ENCODE peak calls at places on chromosomes 13 and 19, in five cellular contexts. One of them, this sample, is unnamed.

GRCh38 chr19:53884256-53884655 is 2.3 kb downstream of the PRKCG start:
- DNase-seq in heart right ventricle: no peak
- DNase-seq in fibroblast of lung: no peak
- DNase-seq in WERI-Rb-1: no peak
- DNase-seq in neural progenitor cell: no peak
- DNase-seq in this sample: no peak

GRCh38 chr13:94431569-94431968 is 47.9 kb downstream of the DCT start:
- DNase-seq in WERI-Rb-1: no peak
- DNase-seq in fibroblast of lung: peak
- DNase-seq in neural progenitor cell: no peak
- DNase-seq in heart right ventricle: no peak
- DNase-seq in this sample: no peak

GRCh38 chr19:33410915-33411401 is 37.4 kb downstream of the CEBPG start:
- DNase-seq in heart right ventricle: no peak
- DNase-seq in WERI-Rb-1: no peak
- DNase-seq in neural progenitor cell: no peak
- DNase-seq in fibroblast of lung: no peak
- DNase-seq in this sample: no peak

GRCh38 chr13:109182777-109183465 is 553.5 kb downstream of the MYO16 start:
- DNase-seq in fibroblast of lung: no peak
- DNase-seq in heart right ventricle: no peak
- DNase-seq in WERI-Rb-1: no peak
- DNase-seq in neural progenitor cell: no peak
- DNase-seq in this sample: no peak

GRCh38 chr19:16210168-16210567 is 12.5 kb downstream of the AP1M1 start:
- DNase-seq in heart right ventricle: no peak
- DNase-seq in fibroblast of lung: no peak
- DNase-seq in neural progenitor cell: no peak
- DNase-seq in WERI-Rb-1: no peak
- DNase-seq in this sample: no peak

GRCh38 chr13:99689955-99690354 is 188.7 kb downstream of the TM9SF2 start:
- DNase-seq in neural progenitor cell: peak
- DNase-seq in fibroblast of lung: no peak
- DNase-seq in WERI-Rb-1: no peak
- DNase-seq in heart right ventricle: no peak
- DNase-seq in this sample: no peak

GRCh38 chr13:90547272-90547790 is 800.2 kb upstream of the MIR17HG start:
- DNase-seq in heart right ventricle: no peak
- DNase-seq in fibroblast of lung: no peak
- DNase-seq in neural progenitor cell: no peak
- DNase-seq in WERI-Rb-1: no peak
- DNase-seq in this sample: no peak

GRCh38 chr13:94700051-94700535 is 12.3 kb downstream of the SOX21 start:
- DNase-seq in fibroblast of lung: no peak
- DNase-seq in WERI-Rb-1: no peak
- DNase-seq in neural progenitor cell: no peak
- DNase-seq in heart right ventricle: no peak
- DNase-seq in this sample: no peak

GRCh38 chr19:45153339-45154063 is 7.3 kb downstream of the NKPD1 start:
- DNase-seq in heart right ventricle: peak
- DNase-seq in WERI-Rb-1: no peak
- DNase-seq in fibroblast of lung: peak
- DNase-seq in neural progenitor cell: peak
- DNase-seq in this sample: peak

GRCh38 chr13:78712866-78713265 is 53.9 kb upstream of the OBI1 start:
- DNase-seq in heart right ventricle: no peak
- DNase-seq in neural progenitor cell: no peak
- DNase-seq in fibroblast of lung: no peak
- DNase-seq in WERI-Rb-1: no peak
- DNase-seq in this sample: no peak

GRCh38 chr19:18416778-18417249 is 2.4 kb upstream of the SSBP4 start:
- DNase-seq in neural progenitor cell: peak
- DNase-seq in fibroblast of lung: peak
- DNase-seq in heart right ventricle: peak
- DNase-seq in WERI-Rb-1: peak
- DNase-seq in this sample: peak

GRCh38 chr19:45152504-45153338 is 8.1 kb downstream of the NKPD1 start:
- DNase-seq in heart right ventricle: peak
- DNase-seq in WERI-Rb-1: no peak
- DNase-seq in fibroblast of lung: peak
- DNase-seq in neural progenitor cell: peak
- DNase-seq in this sample: peak

GRCh38 chr13:95630593-95630992 is 13.9 kb downstream of the DZIP1 start:
- DNase-seq in fibroblast of lung: no peak
- DNase-seq in heart right ventricle: no peak
- DNase-seq in neural progenitor cell: no peak
- DNase-seq in WERI-Rb-1: no peak
- DNase-seq in this sample: no peak

GRCh38 chr19:9958451-9958850 is 22.1 kb upstream of the OLFM2 start:
- DNase-seq in WERI-Rb-1: no peak
- DNase-seq in neural progenitor cell: no peak
- DNase-seq in fibroblast of lung: peak
- DNase-seq in heart right ventricle: no peak
- DNase-seq in this sample: no peak

GRCh38 chr13:40069173-40070044 is 413.9 kb downstream of the COG6 start:
- DNase-seq in fibroblast of lung: peak
- DNase-seq in heart right ventricle: peak
- DNase-seq in neural progenitor cell: peak
- DNase-seq in WERI-Rb-1: peak
- DNase-seq in this sample: peak

GRCh38 chr13:51249254-51249653 is 27.1 kb downstream of the FAM124A start:
- DNase-seq in WERI-Rb-1: no peak
- DNase-seq in fibroblast of lung: peak
- DNase-seq in heart right ventricle: no peak
- DNase-seq in neural progenitor cell: no peak
- DNase-seq in this sample: no peak

GRCh38 chr19:38294090-38294489 is 10.0 kb upstream of the C19orf33 start:
- DNase-seq in fibroblast of lung: no peak
- DNase-seq in heart right ventricle: no peak
- DNase-seq in WERI-Rb-1: no peak
- DNase-seq in neural progenitor cell: no peak
- DNase-seq in this sample: no peak

GRCh38 chr13:91719033-91719432 is 320.6 kb downstream of the GPC5 start:
- DNase-seq in heart right ventricle: peak
- DNase-seq in WERI-Rb-1: no peak
- DNase-seq in fibroblast of lung: peak
- DNase-seq in neural progenitor cell: no peak
- DNase-seq in this sample: no peak

GRCh38 chr19:3538965-3539742 is at the start of gene TEKTIP1:
- DNase-seq in neural progenitor cell: peak
- DNase-seq in heart right ventricle: no peak
- DNase-seq in WERI-Rb-1: no peak
- DNase-seq in fibroblast of lung: no peak
- DNase-seq in this sample: no peak

GRCh38 chr19:29876414-29876813 is 64.6 kb downstream of the CCNE1 start:
- DNase-seq in fibroblast of lung: no peak
- DNase-seq in WERI-Rb-1: no peak
- DNase-seq in neural progenitor cell: no peak
- DNase-seq in heart right ventricle: no peak
- DNase-seq in this sample: no peak

GRCh38 chr13:29758591-29759114 is 91.8 kb downstream of the UBL3 start:
- DNase-seq in neural progenitor cell: no peak
- DNase-seq in heart right ventricle: no peak
- DNase-seq in fibroblast of lung: no peak
- DNase-seq in WERI-Rb-1: no peak
- DNase-seq in this sample: peak

GRCh38 chr13:106493569-106493968 is 41.9 kb downstream of the EFNB2 start:
- DNase-seq in heart right ventricle: no peak
- DNase-seq in neural progenitor cell: no peak
- DNase-seq in WERI-Rb-1: no peak
- DNase-seq in fibroblast of lung: no peak
- DNase-seq in this sample: no peak

GRCh38 chr13:79654520-79654919 is 173.6 kb downstream of the NDFIP2 start:
- DNase-seq in neural progenitor cell: no peak
- DNase-seq in WERI-Rb-1: no peak
- DNase-seq in fibroblast of lung: no peak
- DNase-seq in heart right ventricle: no peak
- DNase-seq in this sample: no peak

GRCh38 chr13:46655727-46656180 is 102.8 kb downstream of the LRCH1 start:
- DNase-seq in fibroblast of lung: peak
- DNase-seq in heart right ventricle: no peak
- DNase-seq in WERI-Rb-1: no peak
- DNase-seq in neural progenitor cell: peak
- DNase-seq in this sample: no peak

GRCh38 chr19:23437901-23438300 is 42.6 kb upstream of the ZNF91 start:
- DNase-seq in fibroblast of lung: no peak
- DNase-seq in heart right ventricle: no peak
- DNase-seq in WERI-Rb-1: peak
- DNase-seq in neural progenitor cell: no peak
- DNase-seq in this sample: no peak

GRCh38 chr13:74098077-74098476 is 36.1 kb downstream of the KLF12 start:
- DNase-seq in heart right ventricle: no peak
- DNase-seq in neural progenitor cell: no peak
- DNase-seq in WERI-Rb-1: no peak
- DNase-seq in fibroblast of lung: no peak
- DNase-seq in this sample: no peak

GRCh38 chr19:1663854-1664253 is 11.4 kb upstream of the TCF3 start:
- DNase-seq in neural progenitor cell: no peak
- DNase-seq in heart right ventricle: no peak
- DNase-seq in WERI-Rb-1: peak
- DNase-seq in fibroblast of lung: no peak
- DNase-seq in this sample: no peak

GRCh38 chr13:60583911-60584753 is 187.1 kb downstream of the TDRD3 start:
- DNase-seq in heart right ventricle: no peak
- DNase-seq in fibroblast of lung: peak
- DNase-seq in neural progenitor cell: peak
- DNase-seq in WERI-Rb-1: no peak
- DNase-seq in this sample: peak

GRCh38 chr19:14370169-14370998 is 10.9 kb upstream of the ADGRE5 start:
- DNase-seq in WERI-Rb-1: no peak
- DNase-seq in neural progenitor cell: no peak
- DNase-seq in fibroblast of lung: no peak
- DNase-seq in heart right ventricle: no peak
- DNase-seq in this sample: no peak

GRCh38 chr13:63636231-63636993 is 2220.8 kb upstream of the PCDH20 start:
- DNase-seq in neural progenitor cell: no peak
- DNase-seq in heart right ventricle: no peak
- DNase-seq in fibroblast of lung: peak
- DNase-seq in WERI-Rb-1: no peak
- DNase-seq in this sample: no peak

GRCh38 chr13:36495431-36495830 is 63.1 kb downstream of the CCNA1 start:
- DNase-seq in heart right ventricle: no peak
- DNase-seq in WERI-Rb-1: no peak
- DNase-seq in fibroblast of lung: no peak
- DNase-seq in neural progenitor cell: no peak
- DNase-seq in this sample: no peak

GRCh38 chr13:110298566-110299321 is 8.2 kb downstream of the COL4A1 start:
- DNase-seq in heart right ventricle: peak
- DNase-seq in WERI-Rb-1: no peak
- DNase-seq in fibroblast of lung: peak
- DNase-seq in neural progenitor cell: no peak
- DNase-seq in this sample: no peak

GRCh38 chr19:2722541-2723344 is 1.6 kb upstream of the DIRAS1 start:
- DNase-seq in neural progenitor cell: no peak
- DNase-seq in heart right ventricle: peak
- DNase-seq in fibroblast of lung: peak
- DNase-seq in WERI-Rb-1: no peak
- DNase-seq in this sample: peak

DNA sequence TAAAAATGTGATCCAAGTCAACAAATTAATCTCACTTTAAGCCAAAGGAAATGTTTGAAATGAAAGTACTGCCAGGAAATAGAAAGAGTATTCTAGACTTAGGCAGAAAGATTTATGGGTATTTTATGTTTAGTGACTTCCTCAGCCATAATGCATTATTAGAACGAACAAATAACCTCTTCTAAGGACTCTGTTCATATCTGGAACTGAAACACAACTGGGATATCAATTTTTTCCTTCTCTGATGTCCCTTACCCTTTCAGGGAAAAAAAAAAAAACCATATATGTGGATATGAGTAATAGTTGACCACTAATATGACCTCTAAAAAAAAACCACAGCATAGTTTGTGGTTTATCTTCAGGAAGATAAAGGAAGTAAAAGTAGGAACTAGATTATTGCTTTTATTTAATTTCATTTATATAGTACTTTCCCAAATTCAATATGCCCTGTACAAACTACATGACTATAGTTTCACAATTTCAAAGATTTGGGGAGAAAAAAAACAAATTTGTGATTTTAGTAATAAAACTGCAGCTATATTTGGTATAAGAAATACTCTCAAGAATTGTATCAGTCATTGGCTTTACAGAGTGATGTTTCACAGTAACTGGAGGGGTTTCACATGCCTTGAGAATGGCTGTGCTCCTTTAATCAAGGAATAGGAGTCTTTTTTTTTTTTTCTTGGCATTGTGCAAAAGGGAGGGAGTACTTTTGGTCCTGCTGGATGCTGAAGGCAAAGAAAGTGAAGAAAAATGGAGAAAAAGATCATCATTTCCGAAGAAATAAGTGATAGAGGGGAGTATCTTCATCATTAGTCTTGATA is 6.6 kb downstream of the ZNF507 start:
- DNase-seq in heart right ventricle: no peak
- DNase-seq in fibroblast of lung: peak
- DNase-seq in neural progenitor cell: no peak
- DNase-seq in WERI-Rb-1: no peak
- DNase-seq in this sample: no peak
- H3K4me3 ChIP-seq in heart right ventricle: no peak
- H3K4me3 ChIP-seq in fibroblast of lung: peak
- H3K4me3 ChIP-seq in neural progenitor cell: no peak
- H3K4me3 ChIP-seq in WERI-Rb-1: no peak
- H3K4me3 ChIP-seq in this sample: no peak

GRCh38 chr19:6427131-6427530 is 2.5 kb upstream of the KHSRP start:
- DNase-seq in heart right ventricle: no peak
- DNase-seq in neural progenitor cell: no peak
- DNase-seq in fibroblast of lung: no peak
- DNase-seq in WERI-Rb-1: no peak
- DNase-seq in this sample: no peak

GRCh38 chr19:6424939-6425731 is 524 bp upstream of the KHSRP start:
- DNase-seq in heart right ventricle: peak
- DNase-seq in WERI-Rb-1: peak
- DNase-seq in fibroblast of lung: peak
- DNase-seq in neural progenitor cell: peak
- DNase-seq in this sample: peak

GRCh38 chr19:6423499-6424189 is 967 bp downstream of the KHSRP start:
- DNase-seq in heart right ventricle: no peak
- DNase-seq in fibroblast of lung: peak
- DNase-seq in neural progenitor cell: peak
- DNase-seq in WERI-Rb-1: peak
- DNase-seq in this sample: peak

GRCh38 chr19:6424190-6424938 is at the start of gene KHSRP:
- DNase-seq in WERI-Rb-1: no peak
- DNase-seq in neural progenitor cell: peak
- DNase-seq in fibroblast of lung: no peak
- DNase-seq in heart right ventricle: peak
- DNase-seq in this sample: no peak

GRCh38 chr19:6425732-6426686 is 1.4 kb upstream of the KHSRP start:
- DNase-seq in heart right ventricle: no peak
- DNase-seq in WERI-Rb-1: peak
- DNase-seq in fibroblast of lung: no peak
- DNase-seq in neural progenitor cell: no peak
- DNase-seq in this sample: no peak
- TF ChIP-seq CTCF in heart right ventricle: peak
- TF ChIP-seq CTCF in WERI-Rb-1: peak
- TF ChIP-seq CTCF in fibroblast of lung: no peak
- TF ChIP-seq CTCF in neural progenitor cell: peak
- TF ChIP-seq CTCF in this sample: no peak

GRCh38 chr13:76884167-76884566 is 2.0 kb downstream of the KCTD12 start:
- DNase-seq in fibroblast of lung: peak
- DNase-seq in neural progenitor cell: peak
- DNase-seq in WERI-Rb-1: peak
- DNase-seq in heart right ventricle: peak
- DNase-seq in this sample: peak
- H3K4me3 ChIP-seq in fibroblast of lung: peak
- H3K4me3 ChIP-seq in neural progenitor cell: no peak
- H3K4me3 ChIP-seq in WERI-Rb-1: peak
- H3K4me3 ChIP-seq in heart right ventricle: peak
- H3K4me3 ChIP-seq in this sample: peak

GRCh38 chr19:12792048-12792852 is 964 bp downstream of the JUNB start:
- DNase-seq in fibroblast of lung: peak
- DNase-seq in WERI-Rb-1: peak
- DNase-seq in neural progenitor cell: peak
- DNase-seq in heart right ventricle: peak
- DNase-seq in this sample: peak
- TF ChIP-seq CTCF in fibroblast of lung: no peak
- TF ChIP-seq CTCF in WERI-Rb-1: no peak
- TF ChIP-seq CTCF in neural progenitor cell: no peak
- TF ChIP-seq CTCF in heart right ventricle: no peak
- TF ChIP-seq CTCF in this sample: no peak